ENCODE peak calls at places on chromosome 2, in four cellular contexts. C is epithelial cell of esophagus; F is stimulated activated CD4-positive, alpha-beta T cell treated with anti-CD3 and anti-CD28 coated beads, Interleukin-15, amount 100 ng/mL, for 48 hours; T is kidney tubule cell. Z is an unnamed sample.

GRCh38 chr2:234873828-234874173 is 78.0 kb upstream of the SH3BP4 start:
- DNase-seq in C (no peak), F (no peak), T (no peak), Z (no peak)

GRCh38 chr2:4673025-4673489 is 969.7 kb downstream of the DCDC2C start:
- DNase-seq in C (no peak), F (no peak), T (peak; percentile 41), Z (no peak)

GRCh38 chr2:172093416-172094318 is 8.4 kb downstream of the DLX1 start:
- DNase-seq in C (no peak), F (no peak), T (no peak), Z (no peak)

GRCh38 chr2:232487385-232488096 is at the start of gene ECEL1:
- DNase-seq in C (no peak), F (no peak), T (no peak), Z (no peak)

GRCh38 chr2:28364611-28365010 is 28.0 kb upstream of the FOSL2 start:
- DNase-seq in C (no peak), F (no peak), T (peak; percentile 70), Z (no peak)

GRCh38 chr2:126913329-126913728 is 14.6 kb downstream of the TEX51 start:
- DNase-seq in C (no peak), F (no peak), T (no peak), Z (no peak)

GRCh38 chr2:54468643-54469042 is 12.5 kb downstream of the SPTBN1 start:
- DNase-seq in C (no peak), F (no peak), T (no peak), Z (no peak)

GRCh38 chr2:88574445-88574844 is 52.8 kb downstream of the EIF2AK3 start:
- DNase-seq in C (no peak), F (no peak), T (no peak), Z (no peak)

GRCh38 chr2:104969564-104969963 is 68.3 kb upstream of the MRPS9 start:
- DNase-seq in C (peak; percentile 66), F (no peak), T (peak; percentile 93), Z (peak; percentile 91)

GRCh38 chr2:232088771-232089170 is 127.3 kb downstream of the DIS3L2 start:
- DNase-seq in C (no peak), F (no peak), T (peak; percentile 26), Z (no peak)

GRCh38 chr2:177983183-177983788 is 89.3 kb downstream of the PDE11A start:
- DNase-seq in C (peak; percentile 71), F (no peak), T (peak; percentile 70), Z (peak; percentile 62)

GRCh38 chr2:198953328-198953727 is 504.4 kb downstream of the SATB2 start:
- DNase-seq in C (no peak), F (no peak), T (no peak), Z (no peak)

GRCh38 chr2:43486604-43487003 is 109.2 kb downstream of the THADA start:
- DNase-seq in C (peak; percentile 54), F (no peak), T (peak; percentile 12), Z (no peak)

GRCh38 chr2:11891591-11891990 is 145.2 kb downstream of the LPIN1 start:
- DNase-seq in C (no peak), F (no peak), T (no peak), Z (no peak)

GRCh38 chr2:27756544-27757498 is 14.7 kb upstream of the MRPL33 start:
- DNase-seq in C (no peak), F (no peak), T (no peak), Z (no peak)

GRCh38 chr2:73998451-73998850 is 13.7 kb downstream of the TET3 start:
- DNase-seq in C (no peak), F (no peak), T (no peak), Z (no peak)

GRCh38 chr2:203340791-203341487 is 12.7 kb downstream of the ABI2 start:
- DNase-seq in C (peak; percentile 72), F (no peak), T (peak; percentile 79), Z (peak; percentile 73)

GRCh38 chr2:218881744-218882462 is 1.3 kb downstream of the WNT10A start:
- DNase-seq in C (no peak), F (no peak), T (no peak), Z (no peak)

GRCh38 chr2:199228887-199229819 is 228.6 kb downstream of the SATB2 start:
- DNase-seq in C (peak; percentile 67), F (peak; percentile 1), T (peak; percentile 95), Z (peak; percentile 59)

GRCh38 chr2:134232868-134233732 is 20.8 kb upstream of the MGAT5 start:
- DNase-seq in C (peak; percentile 67), F (no peak), T (peak; percentile 42), Z (peak; percentile 78)

GRCh38 chr2:10935953-10936942 is 24.5 kb downstream of the KCNF1 start:
- DNase-seq in C (peak; percentile 94), F (no peak), T (peak; percentile 99), Z (peak; percentile 99)

GRCh38 chr2:67451086-67451832 is 54.1 kb downstream of the ETAA1 start:
- DNase-seq in C (peak; percentile 100), F (no peak), T (peak; percentile 95), Z (peak; percentile 100)

GRCh38 chr2:170022692-170023091 is 155.3 kb upstream of the MYO3B start:
- DNase-seq in C (peak; percentile 68), F (no peak), T (peak; percentile 90), Z (peak; percentile 51)

GRCh38 chr2:47089083-47089464 is 66.0 kb downstream of the STPG4 start:
- DNase-seq in C (peak; percentile 57), F (no peak), T (no peak), Z (peak; percentile 52)

GRCh38 chr2:56227811-56228210 is 44.0 kb downstream of the CCDC85A start:
- DNase-seq in C (no peak), F (no peak), T (no peak), Z (no peak)

GRCh38 chr2:13660231-13660630 is 943.5 kb downstream of the TRIB2 start:
- DNase-seq in C (no peak), F (no peak), T (no peak), Z (no peak)

GRCh38 chr2:10405441-10405840 is 42.7 kb downstream of the ODC1 start:
- DNase-seq in C (peak; percentile 98), F (no peak), T (peak; percentile 98), Z (peak; percentile 99)

GRCh38 chr2:241848761-241849615 is 9.7 kb downstream of the PDCD1 start:
- DNase-seq in C (no peak), F (no peak), T (no peak), Z (no peak)

GRCh38 chr2:238162516-238163441 is 4.0 kb downstream of the ERFE start:
- DNase-seq in C (no peak), F (no peak), T (peak; percentile 84), Z (no peak)

GRCh38 chr2:100067796-100068195 is 74.6 kb downstream of the AFF3 start:
- DNase-seq in C (no peak), F (no peak), T (no peak), Z (no peak)

GRCh38 chr2:144404621-144405312 is 115.2 kb downstream of the ZEB2 start:
- DNase-seq in C (no peak), F (no peak), T (no peak), Z (no peak)

GRCh38 chr2:230658877-230659652 is 53.6 kb upstream of the CAB39 start:
- DNase-seq in C (no peak), F (peak; percentile 77), T (no peak), Z (no peak)